ENCODE peak calls at places on chromosomes 16 and 17, in six cellular contexts. R is mesenchymal stem cell, S is H9, H is H1, B is IMR-90, P is trophoblast cell. J is an unnamed sample. For H3K79me1, the result is how much of the 10 kb centered on the place peaks cover.

GRCh38 chr17:49557204-49558024 is 18.3 kb upstream of the NXPH3 start:
- DNase-seq in R (peak), S (peak), H (no peak), B (peak), P (peak), J (no peak)

GRCh38 chr17:57874434-57875108 is 24.7 kb upstream of the MRPS23 start:
- DNase-seq in R (peak), S (peak), H (peak), B (peak), P (no peak), J (peak)

GRCh38 chr16:29290631-29291247 is 115.8 kb downstream of the NPIPB11 start:
- DNase-seq in R (peak), S (peak), H (peak), B (peak), P (peak), J (peak)

GRCh38 chr16:58094791-58095574 is 34.2 kb downstream of the CFAP20 start:
- DNase-seq in R (no peak), S (no peak), H (no peak), B (no peak), P (no peak), J (no peak)

GRCh38 chr17:51371732-51372151 is 111.4 kb downstream of the UTP18 start:
- DNase-seq in R (peak), S (peak), H (peak), B (peak), P (peak), J (peak)

GRCh38 chr16:27445502-27446175 is 43.7 kb downstream of the IL21R start:
- DNase-seq in R (no peak), S (no peak), H (no peak), B (no peak), P (no peak), J (no peak)

GRCh38 chr16:5058476-5058875 is 7.3 kb downstream of the C16orf89 start:
- DNase-seq in R (peak), S (peak), H (no peak), B (no peak), P (peak), J (peak)

GRCh38 chr17:4331614-4332013 is 34.9 kb downstream of the UBE2G1 start:
- DNase-seq in R (no peak), S (no peak), H (no peak), B (no peak), P (no peak), J (no peak)

GRCh38 chr17:67959510-67959909 is 36.8 kb downstream of the C17orf58 start:
- DNase-seq in R (no peak), S (no peak), H (no peak), B (no peak), P (no peak), J (no peak)

DNA sequence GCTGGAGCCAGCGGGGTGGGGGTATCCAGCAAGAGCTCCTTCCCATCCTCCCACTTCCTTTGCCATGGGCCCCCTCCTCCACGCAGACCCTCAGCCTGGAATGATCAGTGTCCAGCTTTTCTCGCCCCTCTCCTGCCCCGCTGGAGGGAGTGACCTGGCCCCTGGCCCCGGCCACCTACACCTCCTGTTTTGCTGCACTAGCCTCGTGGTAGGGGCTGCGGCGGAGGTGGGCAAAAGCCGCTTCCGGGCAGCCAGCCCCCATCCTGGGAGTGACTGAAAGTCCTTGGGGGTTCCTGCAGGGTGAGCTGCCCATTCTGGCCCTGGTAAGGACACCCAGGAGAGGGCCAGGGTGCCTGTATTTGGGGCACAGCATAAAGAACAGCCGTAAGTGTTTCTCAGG is 295.7 kb downstream of the SEC14L1 start:
- DNase-seq in R (no peak), S (no peak), H (no peak), B (no peak), P (no peak), J (no peak)
- H3K79me1 ChIP-seq in R (under half), S (under half), H (under half), B (half or more), P (under half), J (under half)

DNA sequence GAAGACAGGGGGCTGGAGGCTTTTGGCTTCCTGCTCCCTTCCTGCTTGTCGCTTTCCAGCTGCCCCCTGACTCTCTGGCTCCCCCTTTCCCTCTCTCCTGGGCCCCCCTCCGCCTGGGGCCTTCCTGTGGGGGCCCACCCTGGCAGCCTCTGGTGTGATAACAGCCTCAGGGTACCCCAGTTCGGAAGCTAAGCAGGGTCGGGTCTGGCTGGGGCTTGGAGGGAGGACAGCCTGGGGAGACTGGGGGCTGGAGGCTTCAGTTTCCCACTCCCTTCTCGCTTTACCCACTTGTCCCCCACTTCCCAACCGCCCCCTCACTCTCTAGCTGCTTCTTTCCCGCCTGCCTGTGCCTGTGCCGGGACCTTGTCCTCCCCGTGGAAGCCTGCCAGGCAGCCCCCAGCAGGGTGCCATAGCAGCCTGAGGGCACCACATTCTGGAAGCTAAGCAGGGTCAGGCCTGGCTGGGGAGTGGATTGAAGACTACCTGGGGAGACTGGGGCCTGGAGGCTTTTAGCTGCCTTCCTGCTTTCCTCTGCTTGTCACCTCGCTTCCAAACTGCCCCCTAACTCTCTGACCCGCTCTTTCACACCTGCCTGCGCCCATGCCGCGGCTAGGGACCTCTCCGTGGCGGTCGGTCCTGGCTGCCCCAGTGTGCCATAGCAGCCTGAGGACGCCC is 2275.5 kb downstream of the TP53TG3F start:
- DNase-seq in R (no peak), S (no peak), H (no peak), B (no peak), P (no peak), J (no peak)
- H4K91ac ChIP-seq in R (no peak), S (no peak), H (no peak), B (no peak), P (no peak), J (no peak)

DNA sequence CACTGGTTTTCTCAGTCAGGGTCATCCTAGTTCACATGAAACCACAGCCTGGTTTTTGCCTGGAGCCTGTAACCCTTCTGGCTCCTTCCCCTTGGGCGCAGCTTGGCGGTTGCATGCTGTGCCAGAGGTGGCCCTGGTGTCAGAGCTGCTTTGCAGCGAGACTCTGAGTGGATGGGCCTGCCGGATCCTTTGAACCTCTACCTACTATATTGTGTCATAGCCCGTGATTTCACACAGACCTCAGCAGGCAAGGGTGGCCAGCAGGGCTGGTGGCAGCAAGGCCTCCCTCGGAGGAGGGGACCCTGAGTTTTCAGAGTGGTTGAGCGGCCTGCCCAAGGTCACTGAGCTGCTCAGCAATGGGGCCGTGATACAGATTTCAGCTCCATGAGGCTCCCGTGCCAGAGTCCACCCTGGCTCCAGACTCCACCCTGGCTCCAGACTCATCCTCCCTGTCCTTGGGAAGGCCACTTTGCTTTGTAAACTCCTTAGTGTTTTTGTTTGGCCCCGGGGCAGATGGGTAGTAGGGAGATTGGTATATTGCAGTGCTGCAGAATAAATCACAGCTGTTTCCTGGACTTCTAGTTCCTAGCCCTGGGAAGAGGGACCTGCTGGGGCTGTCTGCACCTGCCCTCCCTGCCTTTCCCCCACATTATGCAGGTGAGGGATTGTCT is 9.7 kb downstream of the MPRIP start:
- DNase-seq in R (peak), S (peak), H (no peak), B (peak), P (no peak), J (no peak)
- H3K79me1 ChIP-seq in R (under half), S (under half), H (under half), B (half or more), P (under half), J (under half)

DNA sequence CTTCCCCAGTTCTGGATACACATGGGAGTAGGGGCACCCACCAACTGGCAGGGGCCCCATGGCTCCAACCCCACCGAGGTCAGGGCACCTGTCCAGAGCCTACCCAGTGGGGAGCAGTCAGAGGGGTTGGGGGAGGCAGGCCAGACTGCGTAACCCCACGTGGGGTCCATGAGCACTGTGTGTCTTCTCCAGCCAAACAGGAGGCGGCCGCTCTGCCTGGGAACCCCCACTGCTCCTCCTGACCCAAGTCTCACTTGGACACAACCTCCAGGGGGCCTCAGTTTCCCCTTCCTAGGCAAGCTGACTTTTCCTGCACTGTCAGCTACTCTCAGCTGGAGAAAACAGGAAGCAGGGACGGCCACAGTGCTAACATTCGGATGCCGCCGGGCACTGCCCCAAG is 7.5 kb downstream of the ZNF469 start:
- DNase-seq in R (no peak), S (no peak), H (no peak), B (no peak), P (no peak), J (no peak)
- H4K91ac ChIP-seq in R (no peak), S (no peak), H (no peak), B (no peak), P (no peak), J (no peak)

J was measured in neuronal stem cell.